ENCODE peak calls at places on chromosome 3, in eight cellular contexts. A is GM13977, F is neural crest cell, Q is epithelial cell of esophagus, S is Peyer's patch, X is right lobe of liver, M is pancreas, L is fibroblast of pulmonary artery. J is an unnamed sample.

GRCh38 chr3:89072671-89073070 is 34.8 kb upstream of the EPHA3 start:
- DNase-seq in A (no peak), F (no peak), Q (no peak), S (no peak), X (no peak), M (no peak), L (no peak), J (no peak)

GRCh38 chr3:115830764-115831395 is 207.6 kb downstream of the GAP43 start:
- DNase-seq in A (no peak), F (no peak), Q (peak), S (no peak), X (no peak), M (no peak), L (no peak), J (no peak)

GRCh38 chr3:126161309-126161708 is 19.1 kb downstream of the ALDH1L1 start:
- DNase-seq in A (no peak), F (no peak), Q (no peak), S (no peak), X (no peak), M (no peak), L (no peak), J (no peak)

GRCh38 chr3:38738630-38739395 is 77.2 kb downstream of the SCN10A start:
- DNase-seq in A (peak), F (peak), Q (peak), S (no peak), X (no peak), M (no peak), L (peak), J (peak)

GRCh38 chr3:141539441-141540187 is 52.8 kb downstream of the RASA2 start:
- DNase-seq in A (no peak), F (no peak), Q (no peak), S (no peak), X (no peak), M (no peak), L (peak), J (no peak)

GRCh38 chr3:101531473-101532086 is 18.6 kb upstream of the SENP7 start:
- DNase-seq in A (no peak), F (no peak), Q (no peak), S (no peak), X (no peak), M (no peak), L (no peak), J (no peak)

GRCh38 chr3:39960515-39961403 is 151.3 kb downstream of the MYRIP start:
- DNase-seq in A (no peak), F (no peak), Q (no peak), S (no peak), X (no peak), M (no peak), L (peak), J (no peak)

GRCh38 chr3:165439765-165440164 is 243.6 kb upstream of the SLITRK3 start:
- DNase-seq in A (no peak), F (no peak), Q (peak), S (no peak), X (no peak), M (no peak), L (peak), J (no peak)

GRCh38 chr3:69079269-69080159 is 651 bp downstream of the UBA3 start:
- DNase-seq in A (no peak), F (peak), Q (peak), S (no peak), X (peak), M (no peak), L (no peak), J (peak)

GRCh38 chr3:15291589-15292541 is 40.5 kb downstream of the SH3BP5 start:
- DNase-seq in A (peak), F (no peak), Q (no peak), S (peak), X (no peak), M (no peak), L (peak), J (peak)

GRCh38 chr3:3665546-3665945 is 133.7 kb upstream of the LRRN1 start:
- DNase-seq in A (no peak), F (no peak), Q (peak), S (no peak), X (no peak), M (no peak), L (no peak), J (no peak)

GRCh38 chr3:46737320-46737719 is 19.7 kb upstream of the PRSS50 start:
- DNase-seq in A (no peak), F (no peak), Q (no peak), S (no peak), X (no peak), M (peak), L (no peak), J (no peak)

GRCh38 chr3:186267758-186268157 is 94.3 kb downstream of the DGKG start:
- DNase-seq in A (no peak), F (no peak), Q (no peak), S (no peak), X (no peak), M (no peak), L (no peak), J (no peak)

GRCh38 chr3:28850186-28850585 is 430.7 kb upstream of the RBMS3 start:
- DNase-seq in A (no peak), F (no peak), Q (no peak), S (no peak), X (no peak), M (no peak), L (peak), J (no peak)

GRCh38 chr3:149512073-149512782 is 37.7 kb downstream of the TM4SF4 start:
- DNase-seq in A (peak), F (peak), Q (peak), S (peak), X (peak), M (peak), L (peak), J (peak)

GRCh38 chr3:35965908-35966307 is 326.6 kb downstream of the ARPP21 start:
- DNase-seq in A (no peak), F (no peak), Q (peak), S (no peak), X (no peak), M (no peak), L (peak), J (no peak)

GRCh38 chr3:112498916-112499315 is 356 bp downstream of the BTLA start:
- DNase-seq in A (no peak), F (no peak), Q (no peak), S (no peak), X (no peak), M (no peak), L (no peak), J (no peak)

GRCh38 chr3:58074997-58075396 is 66.8 kb downstream of the FLNB start:
- DNase-seq in A (no peak), F (no peak), Q (no peak), S (no peak), X (no peak), M (no peak), L (no peak), J (no peak)

GRCh38 chr3:18634451-18634850 is 209.3 kb upstream of the SATB1 start:
- DNase-seq in A (no peak), F (no peak), Q (no peak), S (no peak), X (no peak), M (no peak), L (no peak), J (no peak)

DNA sequence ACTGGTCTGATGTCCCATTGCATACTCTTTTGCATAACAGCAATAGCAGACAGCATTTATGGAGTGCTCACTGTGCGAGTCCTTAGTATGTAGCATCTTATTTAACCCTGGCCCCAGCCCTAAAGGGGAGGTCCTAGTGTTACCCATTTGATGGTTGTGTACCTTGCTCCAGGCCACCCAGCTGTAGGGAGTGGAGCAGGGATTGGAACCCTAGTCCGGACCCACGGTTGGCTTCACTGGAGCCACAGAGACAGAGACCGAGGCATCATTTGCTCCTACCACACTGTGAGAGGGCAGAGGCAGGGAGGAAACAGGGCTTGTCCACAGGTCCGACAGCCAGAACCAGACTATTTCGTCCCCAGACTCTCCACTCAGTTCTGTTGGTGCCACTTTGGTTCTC is 16.0 kb upstream of the TSEN2 start:
- DNase-seq in A (no peak), F (no peak), Q (no peak), S (no peak), X (no peak), M (no peak), L (no peak), J (no peak)
- TF ChIP-seq CTCF in A (no peak), F (no peak), Q (no peak), S (no peak), X (no peak), M (no peak), L (no peak), J (no peak)

GRCh38 chr3:48656061-48656840 is 6.4 kb downstream of the CELSR3 start:
- DNase-seq in A (peak), F (peak), Q (peak), S (peak), X (peak), M (peak), L (peak), J (peak)
- TF ChIP-seq CTCF in A (peak), F (peak), Q (peak), S (peak), X (peak), M (peak), L (peak), J (peak)

GRCh38 chr3:45043715-45044299 is 17.7 kb downstream of the CLEC3B start:
- DNase-seq in A (no peak), F (no peak), Q (peak), S (no peak), X (no peak), M (no peak), L (peak), J (no peak)
- TF ChIP-seq CTCF in A (no peak), F (no peak), Q (peak), S (no peak), X (no peak), M (no peak), L (peak), J (no peak)

GRCh38 chr3:20511863-20512262 is 325.9 kb upstream of the SGO1 start:
- DNase-seq in A (peak), F (no peak), Q (peak), S (no peak), X (no peak), M (no peak), L (peak), J (peak)
- TF ChIP-seq CTCF in A (peak), F (peak), Q (peak), S (no peak), X (peak), M (peak), L (peak), J (peak)

DNA sequence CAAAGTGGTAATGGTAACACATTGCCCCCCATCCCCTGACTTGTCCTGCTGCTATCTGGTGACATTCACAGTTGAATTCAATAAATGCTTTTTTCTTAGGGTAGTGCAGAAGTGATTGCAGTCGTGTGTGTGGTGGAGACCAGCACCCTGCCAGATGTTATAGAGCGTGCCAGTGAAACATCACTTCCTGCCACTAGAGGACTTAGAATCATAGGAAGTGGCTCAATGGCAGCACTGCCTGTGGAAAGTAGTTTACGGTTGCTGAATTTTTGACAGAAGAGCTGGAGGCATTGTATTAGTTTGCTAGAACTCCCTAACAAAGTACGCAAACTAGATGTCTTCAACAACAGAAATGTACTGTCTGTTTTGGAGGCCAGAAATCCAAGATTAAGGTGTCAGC is 37.4 kb upstream of the P2RY12 start:
- DNase-seq in A (no peak), F (no peak), Q (no peak), S (no peak), X (no peak), M (no peak), L (no peak), J (no peak)
- TF ChIP-seq CTCF in A (no peak), F (no peak), Q (no peak), S (no peak), X (no peak), M (no peak), L (no peak), J (no peak)

GRCh38 chr3:129602309-129602708 is 4.2 kb downstream of the PLXND1 start:
- DNase-seq in A (no peak), F (no peak), Q (no peak), S (no peak), X (no peak), M (no peak), L (no peak), J (no peak)

GRCh38 chr3:129604223-129604941 is 2.1 kb downstream of the PLXND1 start:
- DNase-seq in A (no peak), F (no peak), Q (no peak), S (no peak), X (no peak), M (no peak), L (no peak), J (no peak)

GRCh38 chr3:129602730-129603560 is 3.5 kb downstream of the PLXND1 start:
- DNase-seq in A (no peak), F (no peak), Q (no peak), S (no peak), X (no peak), M (peak), L (peak), J (no peak)

GRCh38 chr3:129604942-129605592 is 1.4 kb downstream of the PLXND1 start:
- DNase-seq in A (peak), F (peak), Q (no peak), S (no peak), X (no peak), M (no peak), L (no peak), J (no peak)

DNA sequence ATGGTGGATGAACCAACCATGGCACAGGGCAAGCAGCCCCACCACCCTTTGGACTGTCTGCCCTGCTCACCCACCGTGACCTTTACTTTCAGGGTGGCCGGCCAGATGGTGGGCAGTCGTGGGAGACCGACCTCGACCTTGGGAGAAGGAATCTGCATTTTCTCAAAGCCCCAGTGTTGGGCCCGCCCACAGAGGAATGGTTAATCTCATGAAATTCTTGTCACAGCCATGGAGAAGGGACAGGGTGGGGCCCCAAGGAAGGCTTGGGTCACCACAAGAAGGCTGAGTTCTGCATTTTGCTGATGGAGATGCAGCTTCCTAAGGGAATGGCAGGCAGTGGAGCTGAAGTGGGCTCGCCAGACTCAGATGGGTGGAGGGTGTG is 2.9 kb downstream of the PLXND1 start:
- DNase-seq in A (no peak), F (no peak), Q (no peak), S (no peak), X (no peak), M (no peak), L (no peak), J (no peak)
- TF ChIP-seq CTCF in A (no peak), F (no peak), Q (no peak), S (no peak), X (no peak), M (no peak), L (no peak), J (no peak)

J was measured in GM10248.